ENCODE peak calls at places on chromosomes 5 and 9, in five cellular contexts. J is NCI-H2081 treated with DMSO at 0.1 percent for 48 hours; M is NCI-H82; K is activated CD4-positive, alpha-beta T cell treated with anti-CD3 and anti-CD28 coated beads, Interleukin-2, amount 50 U/mL, for 1 hour; U is aorta. F is an unnamed sample.

GRCh38 chr5:57777174-57777581 is 294.6 kb upstream of the ACTBL2 start:
- DNase-seq in J (no peak), M (peak; percentile 75), K (no peak), U (no peak), F (no peak)

GRCh38 chr9:131500377-131500776 is 2.3 kb upstream of the POMT1 start:
- DNase-seq in J (no peak), M (peak; percentile 30), K (peak; percentile 67), U (no peak), F (no peak)

GRCh38 chr5:6467591-6467990 is 18.9 kb downstream of the UBE2QL1 start:
- DNase-seq in J (no peak), M (no peak), K (no peak), U (no peak), F (no peak)

GRCh38 chr5:75756991-75757390 is 39.8 kb upstream of the POC5 start:
- DNase-seq in J (no peak), M (no peak), K (no peak), U (no peak), F (no peak)

GRCh38 chr5:92548351-92548750 is 1032.7 kb downstream of the NR2F1-AS1 start:
- DNase-seq in J (no peak), M (no peak), K (no peak), U (no peak), F (no peak)

GRCh38 chr5:133993152-133993548 is 11.6 kb downstream of the VDAC1 start:
- DNase-seq in J (no peak), M (no peak), K (no peak), U (no peak), F (no peak)

GRCh38 chr5:77638763-77639451 is 394 bp upstream of the OTP start:
- DNase-seq in J (no peak), M (peak; percentile 79), K (no peak), U (no peak), F (no peak)

GRCh38 chr9:14271078-14271673 is 42.8 kb downstream of the NFIB start:
- DNase-seq in J (peak; percentile 85), M (peak; percentile 95), K (no peak), U (peak; percentile 49), F (no peak)

GRCh38 chr9:16628421-16628820 is 242.0 kb downstream of the BNC2 start:
- DNase-seq in J (no peak), M (no peak), K (no peak), U (no peak), F (no peak)

GRCh38 chr9:95313010-95313498 is 4.5 kb downstream of the FANCC start:
- DNase-seq in J (peak; percentile 58), M (peak; percentile 96), K (no peak), U (peak; percentile 68), F (no peak)

GRCh38 chr5:107567901-107568671 is 102.7 kb downstream of the EFNA5 start:
- DNase-seq in J (no peak), M (peak; percentile 5), K (no peak), U (no peak), F (no peak)

GRCh38 chr5:110361501-110361900 is 365.0 kb downstream of the TMEM232 start:
- DNase-seq in J (no peak), M (no peak), K (no peak), U (no peak), F (no peak)

GRCh38 chr5:35876922-35877321 is 20.2 kb downstream of the IL7R start:
- DNase-seq in J (no peak), M (no peak), K (no peak), U (no peak), F (no peak)

GRCh38 chr9:72883867-72884266 is 69.0 kb downstream of the ALDH1A1 start:
- DNase-seq in J (no peak), M (no peak), K (no peak), U (no peak), F (no peak)

F was measured in esophagus muscularis mucosa.